ENCODE peak calls at places on chromosomes 3 and 15, in six cellular contexts. B, Q, Z, L, E and O are unnamed samples.

GRCh38 chr3:160893207-160893606 is 137.2 kb downstream of the PPM1L start:
- DNase-seq in Q (no peak), L (no peak), B (no peak), E (no peak), Z (no peak), O (no peak)

GRCh38 chr15:39786444-39787056 is 3.9 kb upstream of the FSIP1 start:
- DNase-seq in B (peak; percentile 93), Q (no peak), L (peak; percentile 67), Z (no peak), E (peak; percentile 5), O (no peak)

GRCh38 chr3:151265866-151266265 is 12.5 kb downstream of the P2RY14 start:
- DNase-seq in Q (no peak), B (peak; percentile 87), Z (no peak), L (no peak), E (no peak), O (no peak)

GRCh38 chr15:88714782-88715372 is 76.1 kb downstream of the ISG20 start:
- DNase-seq in L (no peak), Q (no peak), B (no peak), E (no peak), Z (no peak), O (peak; percentile 9)

GRCh38 chr3:123752228-123752627 is 131.9 kb downstream of the MYLK start:
- DNase-seq in Q (no peak), L (no peak), E (no peak), Z (no peak), B (no peak), O (no peak)

GRCh38 chr3:85342915-85343314 is 384.1 kb downstream of the CADM2 start:
- DNase-seq in B (peak; percentile 48), L (peak; percentile 5), Z (no peak), Q (no peak), E (no peak), O (no peak)

GRCh38 chr3:124767691-124768090 is 37.4 kb downstream of the UMPS start:
- DNase-seq in B (no peak), L (no peak), E (no peak), Q (no peak), Z (no peak), O (no peak)

GRCh38 chr3:197942956-197943556 is 6.9 kb upstream of the RPL35A start:
- DNase-seq in Z (no peak), E (no peak), Q (no peak), L (peak; percentile 77), B (peak; percentile 77), O (no peak)

GRCh38 chr15:67880651-67881182 is 40.9 kb upstream of the RNU6-1 start:
- DNase-seq in Q (no peak), B (no peak), Z (peak; percentile 71), E (no peak), L (no peak), O (peak; percentile 43)

GRCh38 chr3:23455775-23456174 is 252.6 kb downstream of the UBE2E2 start:
- DNase-seq in L (no peak), Z (no peak), E (no peak), B (no peak), Q (no peak), O (no peak)

GRCh38 chr3:124229407-124229806 is 237.5 kb upstream of the ROPN1 start:
- DNase-seq in B (no peak), L (no peak), Z (no peak), Q (no peak), E (no peak), O (no peak)

GRCh38 chr3:41652931-41653330 is 309.0 kb downstream of the ULK4 start:
- DNase-seq in B (peak; percentile 8), Z (no peak), E (no peak), L (no peak), Q (no peak), O (no peak)

GRCh38 chr15:30922469-30923311 is 19.0 kb downstream of the FAN1 start:
- DNase-seq in Q (no peak), Z (peak; percentile 51), E (no peak), B (peak; percentile 96), L (peak; percentile 31), O (no peak)

GRCh38 chr3:14803981-14804834 is 14.6 kb upstream of the FGD5 start:
- DNase-seq in L (peak; percentile 10), Q (no peak), Z (no peak), E (no peak), B (peak; percentile 22), O (no peak)

GRCh38 chr3:79361748-79362378 is 405.9 kb downstream of the ROBO1 start:
- DNase-seq in L (peak; percentile 19), Z (no peak), Q (no peak), E (no peak), B (peak; percentile 69), O (peak; percentile 15)

GRCh38 chr3:114093596-114093995 is 37.1 kb downstream of the QTRT2 start:
- DNase-seq in Q (no peak), E (no peak), L (peak; percentile 31), B (no peak), Z (peak; percentile 30), O (peak; percentile 24)

GRCh38 chr15:70140543-70141375 is 43.0 kb upstream of the TLE3 start:
- DNase-seq in B (peak; percentile 84), Z (peak; percentile 39), L (no peak), Q (no peak), E (no peak), O (peak; percentile 44)

GRCh38 chr3:194696702-194697101 is 11.0 kb downstream of the FAM43A start:
- DNase-seq in Z (no peak), B (no peak), E (no peak), L (no peak), Q (no peak), O (no peak)

GRCh38 chr15:78841307-78841706 is 30.0 kb upstream of the ADAMTS7 start:
- DNase-seq in Z (no peak), B (no peak), L (no peak), Q (no peak), E (no peak), O (no peak)

GRCh38 chr15:63277044-63277892 is at the start of gene APH1B:
- DNase-seq in L (peak; percentile 74), E (peak; percentile 59), Z (peak; percentile 86), Q (peak; percentile 65), B (peak; percentile 89), O (peak; percentile 80)